ENCODE peak calls at places on chromosomes 3 and 15, in eight cellular contexts. One of them, this sample, is unnamed.

GRCh38 chr3:171758109-171758508 is 52.2 kb downstream of the PLD1 start:
- DNase-seq in GM20000: no peak
- DNase-seq in nephron progenitor cell: no peak
- DNase-seq in BE2C: no peak
- DNase-seq in IMR-90: no peak
- DNase-seq in A549: no peak
- DNase-seq in ascending aorta: no peak
- DNase-seq in natural killer cell: no peak
- DNase-seq in this sample: no peak

GRCh38 chr15:98806275-98806895 is 158.0 kb downstream of the IGF1R start:
- DNase-seq in A549: no peak
- DNase-seq in IMR-90: no peak
- DNase-seq in nephron progenitor cell: no peak
- DNase-seq in GM20000: no peak
- DNase-seq in ascending aorta: no peak
- DNase-seq in BE2C: no peak
- DNase-seq in natural killer cell: no peak
- DNase-seq in this sample: no peak

GRCh38 chr15:96242761-96243160 is 87.7 kb upstream of the NR2F2 start:
- DNase-seq in A549: no peak
- DNase-seq in BE2C: no peak
- DNase-seq in ascending aorta: no peak
- DNase-seq in natural killer cell: no peak
- DNase-seq in GM20000: no peak
- DNase-seq in IMR-90: no peak
- DNase-seq in nephron progenitor cell: no peak
- DNase-seq in this sample: no peak

GRCh38 chr3:42061711-42062408 is 29.3 kb upstream of the TRAK1 start:
- DNase-seq in ascending aorta: peak
- DNase-seq in IMR-90: peak
- DNase-seq in BE2C: no peak
- DNase-seq in nephron progenitor cell: no peak
- DNase-seq in GM20000: no peak
- DNase-seq in natural killer cell: no peak
- DNase-seq in A549: peak
- DNase-seq in this sample: peak

GRCh38 chr15:79769081-79769481 is 127.7 kb downstream of the MTHFS start:
- DNase-seq in A549: peak
- DNase-seq in IMR-90: no peak
- DNase-seq in natural killer cell: no peak
- DNase-seq in GM20000: no peak
- DNase-seq in ascending aorta: no peak
- DNase-seq in BE2C: peak
- DNase-seq in nephron progenitor cell: no peak
- DNase-seq in this sample: peak

GRCh38 chr15:77419050-77419835 is 661 bp downstream of the PEAK1 start:
- DNase-seq in ascending aorta: peak
- DNase-seq in BE2C: peak
- DNase-seq in A549: peak
- DNase-seq in GM20000: peak
- DNase-seq in IMR-90: peak
- DNase-seq in natural killer cell: peak
- DNase-seq in nephron progenitor cell: peak
- DNase-seq in this sample: peak

GRCh38 chr3:132749786-132750185 is 27.6 kb upstream of the NPHP3 start:
- DNase-seq in IMR-90: peak
- DNase-seq in GM20000: no peak
- DNase-seq in natural killer cell: no peak
- DNase-seq in A549: no peak
- DNase-seq in ascending aorta: no peak
- DNase-seq in nephron progenitor cell: no peak
- DNase-seq in BE2C: no peak
- DNase-seq in this sample: no peak

GRCh38 chr3:28317438-28318022 is 31.0 kb upstream of the ZCWPW2 start:
- DNase-seq in nephron progenitor cell: peak
- DNase-seq in BE2C: peak
- DNase-seq in A549: peak
- DNase-seq in IMR-90: peak
- DNase-seq in GM20000: peak
- DNase-seq in ascending aorta: no peak
- DNase-seq in natural killer cell: no peak
- DNase-seq in this sample: peak

GRCh38 chr3:8482263-8482662 is 19.4 kb upstream of the LMCD1 start:
- DNase-seq in GM20000: no peak
- DNase-seq in IMR-90: no peak
- DNase-seq in A549: no peak
- DNase-seq in BE2C: no peak
- DNase-seq in nephron progenitor cell: no peak
- DNase-seq in ascending aorta: no peak
- DNase-seq in natural killer cell: no peak
- DNase-seq in this sample: no peak

GRCh38 chr15:89645680-89646079 is 9.6 kb downstream of the KIF7 start:
- DNase-seq in BE2C: no peak
- DNase-seq in A549: no peak
- DNase-seq in IMR-90: no peak
- DNase-seq in natural killer cell: no peak
- DNase-seq in nephron progenitor cell: no peak
- DNase-seq in GM20000: no peak
- DNase-seq in ascending aorta: peak
- DNase-seq in this sample: no peak

GRCh38 chr3:166986000-166986399 is 394.1 kb downstream of the ZBBX start:
- DNase-seq in BE2C: no peak
- DNase-seq in nephron progenitor cell: no peak
- DNase-seq in natural killer cell: no peak
- DNase-seq in ascending aorta: no peak
- DNase-seq in GM20000: no peak
- DNase-seq in IMR-90: no peak
- DNase-seq in A549: no peak
- DNase-seq in this sample: no peak

GRCh38 chr3:184506579-184506978 is 55.0 kb upstream of the EPHB3 start:
- DNase-seq in natural killer cell: no peak
- DNase-seq in IMR-90: peak
- DNase-seq in GM20000: no peak
- DNase-seq in nephron progenitor cell: no peak
- DNase-seq in ascending aorta: no peak
- DNase-seq in A549: no peak
- DNase-seq in BE2C: no peak
- DNase-seq in this sample: no peak

GRCh38 chr3:107969525-107969924 is 121.3 kb downstream of the CD47 start:
- DNase-seq in IMR-90: no peak
- DNase-seq in natural killer cell: no peak
- DNase-seq in A549: no peak
- DNase-seq in nephron progenitor cell: no peak
- DNase-seq in GM20000: no peak
- DNase-seq in ascending aorta: no peak
- DNase-seq in BE2C: no peak
- DNase-seq in this sample: no peak

GRCh38 chr15:31402511-31403056 is 75.9 kb downstream of the KLF13 start:
- DNase-seq in GM20000: peak
- DNase-seq in ascending aorta: peak
- DNase-seq in BE2C: peak
- DNase-seq in A549: no peak
- DNase-seq in nephron progenitor cell: no peak
- DNase-seq in natural killer cell: no peak
- DNase-seq in IMR-90: peak
- DNase-seq in this sample: no peak

GRCh38 chr3:4943553-4943952 is 35.7 kb upstream of the BHLHE40 start:
- DNase-seq in GM20000: no peak
- DNase-seq in IMR-90: no peak
- DNase-seq in natural killer cell: no peak
- DNase-seq in BE2C: no peak
- DNase-seq in ascending aorta: no peak
- DNase-seq in nephron progenitor cell: no peak
- DNase-seq in A549: peak
- DNase-seq in this sample: no peak

GRCh38 chr3:134350861-134351311 is 23.4 kb downstream of the AMOTL2 start:
- DNase-seq in IMR-90: no peak
- DNase-seq in nephron progenitor cell: no peak
- DNase-seq in BE2C: no peak
- DNase-seq in A549: no peak
- DNase-seq in ascending aorta: no peak
- DNase-seq in GM20000: no peak
- DNase-seq in natural killer cell: no peak
- DNase-seq in this sample: peak

GRCh38 chr15:67943961-67944674 is 104.3 kb upstream of the RNU6-1 start:
- DNase-seq in natural killer cell: no peak
- DNase-seq in ascending aorta: peak
- DNase-seq in IMR-90: no peak
- DNase-seq in GM20000: no peak
- DNase-seq in BE2C: no peak
- DNase-seq in A549: no peak
- DNase-seq in nephron progenitor cell: no peak
- DNase-seq in this sample: no peak

GRCh38 chr3:54870423-54870822 is 57.4 kb downstream of the LRTM1 start:
- DNase-seq in IMR-90: peak
- DNase-seq in GM20000: peak
- DNase-seq in ascending aorta: no peak
- DNase-seq in natural killer cell: no peak
- DNase-seq in nephron progenitor cell: no peak
- DNase-seq in BE2C: no peak
- DNase-seq in A549: peak
- DNase-seq in this sample: peak

DNA sequence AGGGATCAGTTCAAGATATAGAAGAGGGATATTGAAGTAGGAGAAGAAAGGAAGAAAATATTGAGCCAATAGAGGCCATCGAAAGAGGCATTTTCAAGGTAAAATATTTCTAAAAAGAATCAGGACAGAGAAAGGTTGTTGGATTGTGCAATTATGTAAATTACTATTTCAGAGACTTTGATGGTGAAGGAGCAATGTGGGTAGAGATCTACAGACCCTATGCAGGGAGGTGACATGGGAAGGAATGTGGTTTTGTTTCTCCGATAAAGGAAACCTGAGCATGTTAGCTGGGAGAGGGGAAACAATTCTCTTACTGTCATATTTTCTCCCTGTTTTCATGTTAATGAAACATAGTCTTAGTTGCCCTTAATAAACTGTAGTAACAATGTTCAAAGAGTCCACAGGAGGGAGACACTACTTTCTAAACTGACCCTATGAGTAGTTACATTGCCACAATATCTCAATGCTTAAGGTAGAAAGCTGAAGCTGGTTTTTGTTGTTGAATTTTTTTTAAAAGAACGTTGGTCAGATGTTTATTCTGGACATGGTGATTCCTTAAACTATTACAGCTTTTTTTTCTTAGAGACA is 133.3 kb downstream of the GRM7 start:
- DNase-seq in natural killer cell: no peak
- DNase-seq in ascending aorta: no peak
- DNase-seq in A549: no peak
- DNase-seq in BE2C: no peak
- DNase-seq in IMR-90: no peak
- DNase-seq in GM20000: no peak
- DNase-seq in nephron progenitor cell: no peak
- DNase-seq in this sample: no peak
- TF ChIP-seq CTCF in natural killer cell: no peak
- TF ChIP-seq CTCF in ascending aorta: no peak
- TF ChIP-seq CTCF in A549: no peak
- TF ChIP-seq CTCF in BE2C: no peak
- TF ChIP-seq CTCF in IMR-90: no peak
- TF ChIP-seq CTCF in GM20000: no peak
- TF ChIP-seq CTCF in nephron progenitor cell: peak
- TF ChIP-seq CTCF in this sample: peak

DNA sequence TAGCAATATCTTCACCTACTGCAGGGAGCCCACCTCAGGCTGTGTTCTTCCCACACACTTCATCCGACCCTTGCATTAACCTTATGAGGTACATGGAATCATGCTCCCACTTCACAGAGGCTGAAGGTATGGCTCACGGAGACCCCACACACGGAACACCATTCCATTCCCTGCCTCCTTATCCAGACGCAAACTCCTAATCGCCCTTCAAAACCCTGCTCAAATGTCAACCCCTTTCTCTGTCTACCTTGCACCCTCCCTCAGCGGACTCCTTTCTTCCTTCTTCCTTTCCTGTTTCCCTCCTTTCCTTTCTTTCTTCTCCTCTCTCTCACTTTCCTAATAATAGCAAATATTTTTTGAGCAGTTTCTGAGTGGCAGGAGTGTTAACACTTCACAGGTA is 23.8 kb downstream of the IQSEC1 start:
- DNase-seq in ascending aorta: no peak
- DNase-seq in IMR-90: no peak
- DNase-seq in BE2C: no peak
- DNase-seq in natural killer cell: no peak
- DNase-seq in A549: no peak
- DNase-seq in GM20000: no peak
- DNase-seq in nephron progenitor cell: no peak
- DNase-seq in this sample: no peak
- TF ChIP-seq CTCF in ascending aorta: no peak
- TF ChIP-seq CTCF in IMR-90: no peak
- TF ChIP-seq CTCF in BE2C: no peak
- TF ChIP-seq CTCF in natural killer cell: no peak
- TF ChIP-seq CTCF in A549: no peak
- TF ChIP-seq CTCF in GM20000: no peak
- TF ChIP-seq CTCF in nephron progenitor cell: no peak
- TF ChIP-seq CTCF in this sample: no peak

GRCh38 chr3:36591959-36592358 is 172.4 kb downstream of the DCLK3 start:
- DNase-seq in nephron progenitor cell: no peak
- DNase-seq in natural killer cell: no peak
- DNase-seq in IMR-90: peak
- DNase-seq in ascending aorta: no peak
- DNase-seq in GM20000: no peak
- DNase-seq in A549: no peak
- DNase-seq in BE2C: no peak
- DNase-seq in this sample: peak
- TF ChIP-seq CTCF in nephron progenitor cell: no peak
- TF ChIP-seq CTCF in natural killer cell: no peak
- TF ChIP-seq CTCF in IMR-90: peak
- TF ChIP-seq CTCF in ascending aorta: no peak
- TF ChIP-seq CTCF in GM20000: no peak
- TF ChIP-seq CTCF in A549: peak
- TF ChIP-seq CTCF in BE2C: no peak
- TF ChIP-seq CTCF in this sample: peak

DNA sequence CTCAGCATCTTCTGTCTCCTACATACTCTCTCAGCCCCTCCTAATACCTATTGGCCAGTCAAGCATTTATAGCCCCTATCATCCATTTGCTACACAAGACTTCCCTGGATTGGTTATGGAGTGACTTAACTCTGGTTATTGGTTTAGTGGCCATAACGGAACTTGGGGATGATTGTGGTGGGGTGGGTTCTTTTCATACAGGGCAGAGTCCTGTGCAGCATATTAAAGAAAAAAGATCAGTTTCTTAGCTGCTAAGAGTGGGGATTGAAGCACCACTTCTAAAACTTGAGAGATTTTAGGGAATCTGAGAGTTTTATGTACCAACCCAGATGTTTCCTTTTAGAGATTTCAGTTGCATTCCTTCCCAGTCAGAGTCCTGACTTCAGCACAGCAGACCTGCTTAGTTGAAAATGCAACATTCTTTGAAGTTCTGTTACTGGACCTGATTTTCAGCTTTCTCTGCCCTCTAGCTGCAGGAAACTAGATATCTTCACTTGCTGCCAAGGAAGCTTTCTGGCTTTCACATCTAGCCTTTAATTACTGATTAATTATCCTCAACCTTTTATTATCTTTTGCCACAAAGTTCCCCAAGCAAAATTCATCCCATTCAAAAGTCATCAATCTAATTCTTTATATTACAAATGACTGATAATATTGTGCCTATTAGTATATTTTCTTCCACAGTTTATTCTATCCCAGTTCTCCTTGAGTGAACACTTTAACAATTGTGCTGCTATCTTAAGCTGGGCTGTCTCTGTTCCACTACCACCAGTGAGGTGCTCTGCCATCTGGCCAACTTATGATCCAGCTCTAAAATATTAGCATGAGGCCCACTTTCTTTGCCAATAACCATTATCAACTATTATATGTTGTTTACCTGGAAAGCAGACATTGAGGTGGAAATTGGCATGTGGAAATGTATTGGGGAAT is 906.0 kb upstream of the ALCAM start:
- DNase-seq in BE2C: no peak
- DNase-seq in natural killer cell: no peak
- DNase-seq in ascending aorta: no peak
- DNase-seq in IMR-90: peak
- DNase-seq in nephron progenitor cell: no peak
- DNase-seq in GM20000: no peak
- DNase-seq in A549: no peak
- DNase-seq in this sample: peak
- TF ChIP-seq CTCF in BE2C: peak
- TF ChIP-seq CTCF in natural killer cell: no peak
- TF ChIP-seq CTCF in ascending aorta: peak
- TF ChIP-seq CTCF in IMR-90: peak
- TF ChIP-seq CTCF in nephron progenitor cell: peak
- TF ChIP-seq CTCF in GM20000: no peak
- TF ChIP-seq CTCF in A549: peak
- TF ChIP-seq CTCF in this sample: peak